ENCODE peak calls at places on chromosomes 4 and X, in seven cellular contexts. N is hepatocyte, I is brain microvascular endothelial cell, V is neural crest cell, L is DND-41, U is A549, J is progenitor cell of endocrine pancreas. K is an unnamed sample.

GRCh38 chrX:99820197-99820596 is 589.9 kb downstream of the PCDH19 start:
- DNase-seq in N (no peak), U (no peak), L (peak), J (no peak), I (no peak), V (no peak), K (no peak)

GRCh38 chr4:87882321-87882720 is 49.6 kb downstream of the MEPE start:
- DNase-seq in N (no peak), J (no peak), I (peak), V (no peak), L (no peak), U (no peak), K (no peak)

GRCh38 chr4:141636077-141636770 is at the start of gene IL15:
- DNase-seq in L (peak), V (peak), J (peak), I (peak), U (peak), N (peak), K (peak)

GRCh38 chr4:77159798-77160197 is 2.8 kb downstream of the CCNG2 start:
- DNase-seq in V (no peak), J (no peak), N (no peak), L (no peak), I (no peak), U (no peak), K (no peak)

GRCh38 chr4:138775890-138776289 is 239.7 kb upstream of the NOCT start:
- DNase-seq in L (no peak), V (no peak), U (no peak), I (no peak), J (no peak), N (peak), K (no peak)

GRCh38 chrX:23789386-23790146 is 6.6 kb downstream of the SAT1 start:
- DNase-seq in L (no peak), I (no peak), V (no peak), J (no peak), U (no peak), N (no peak), K (no peak)

GRCh38 chr4:91758487-91758886 is 545.3 kb upstream of the GRID2 start:
- DNase-seq in V (no peak), U (no peak), L (no peak), I (no peak), N (no peak), J (no peak), K (peak)

GRCh38 chr4:9765091-9765490 is 16.3 kb upstream of the DRD5 start:
- DNase-seq in N (peak), L (no peak), I (peak), U (no peak), J (no peak), V (peak), K (no peak)

GRCh38 chrX:153935326-153935851 is 552 bp upstream of the NAA10 start:
- DNase-seq in L (no peak), V (no peak), N (no peak), J (no peak), I (no peak), U (no peak), K (no peak)

GRCh38 chr4:10982305-10982704 is 297.7 kb upstream of the CLNK start:
- DNase-seq in J (no peak), U (no peak), L (no peak), N (no peak), V (no peak), I (no peak), K (no peak)

GRCh38 chr4:15729910-15730533 is 27.2 kb downstream of the BST1 start:
- DNase-seq in J (no peak), L (peak), V (no peak), I (peak), N (peak), U (peak), K (peak)

GRCh38 chr4:137650051-137650450 is 117.8 kb upstream of the PCDH18 start:
- DNase-seq in U (no peak), I (no peak), L (no peak), V (no peak), J (no peak), N (no peak), K (no peak)

GRCh38 chr4:145732416-145732815 is 52.5 kb downstream of the C4orf51 start:
- DNase-seq in N (no peak), J (no peak), I (no peak), L (no peak), V (no peak), U (no peak), K (no peak)

GRCh38 chr4:7161721-7162214 is 30.6 kb upstream of the SORCS2 start:
- DNase-seq in V (no peak), N (no peak), U (no peak), I (no peak), L (no peak), J (no peak), K (no peak)
- TF ChIP-seq CTCF in V (no peak), N (no peak), U (no peak), I (no peak), L (no peak), J (no peak), K (no peak)

GRCh38 chrX:3244203-3244743 is 102.2 kb downstream of the MXRA5 start:
- DNase-seq in U (no peak), L (no peak), J (no peak), V (no peak), N (peak), I (peak), K (peak)

GRCh38 chrX:3250946-3251345 is 95.5 kb downstream of the MXRA5 start:
- DNase-seq in L (no peak), V (no peak), U (no peak), J (no peak), I (peak), N (no peak), K (no peak)

DNA sequence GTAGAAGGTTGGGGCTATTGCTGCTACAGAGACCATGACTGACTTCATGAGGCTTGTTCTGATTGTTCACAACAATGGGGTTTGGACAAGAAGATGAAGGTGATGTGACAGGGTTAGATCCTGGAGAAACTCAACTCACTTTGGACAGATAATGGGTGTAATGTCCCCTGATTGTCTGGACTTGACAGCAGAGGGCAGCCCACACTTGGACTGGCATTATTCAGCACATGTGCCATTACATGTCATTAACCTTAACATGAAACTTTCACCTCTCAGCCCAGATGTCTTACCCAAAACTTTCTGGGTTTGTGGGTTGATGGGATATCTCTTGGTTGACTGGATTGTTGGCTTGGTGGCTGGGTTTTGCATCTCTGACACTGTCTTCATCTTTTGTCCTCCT is 101.5 kb downstream of the MXRA5 start:
- DNase-seq in V (no peak), U (no peak), J (no peak), L (no peak), N (no peak), I (no peak), K (peak)
- TF ChIP-seq CTCF in V (no peak), U (no peak), J (no peak), L (no peak), N (no peak), I (peak), K (no peak)

DNA sequence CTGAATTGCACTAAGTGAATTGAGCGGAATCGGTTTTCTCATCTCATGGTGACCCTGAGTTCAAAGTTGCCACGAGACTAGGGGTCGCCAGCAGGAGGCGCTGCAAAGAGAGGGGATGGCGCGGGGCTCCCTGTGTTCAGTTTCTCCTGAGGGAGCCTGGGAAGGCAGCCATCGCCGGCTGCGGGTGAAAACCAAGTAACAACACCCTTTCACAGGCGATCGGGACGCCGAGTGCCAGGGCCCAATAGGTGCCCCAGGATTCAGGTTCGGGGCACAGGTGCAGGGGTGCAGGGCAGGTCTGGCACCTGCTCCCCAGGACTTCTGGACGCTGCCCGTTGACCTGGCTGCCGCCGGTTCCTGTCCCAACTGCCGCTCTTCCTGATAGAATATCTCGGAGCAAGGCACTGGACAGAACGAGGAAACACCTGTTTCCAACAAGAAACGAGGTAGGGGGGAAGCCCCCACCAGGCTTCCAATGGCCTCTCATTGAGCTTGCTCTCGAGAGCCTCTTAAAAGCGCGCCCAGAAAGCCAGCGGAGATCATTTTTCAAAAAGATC is 1.1 kb upstream of the FGF16 start:
- DNase-seq in U (no peak), V (no peak), J (peak), L (no peak), I (no peak), N (peak), K (no peak)
- TF ChIP-seq CTCF in U (no peak), V (peak), J (peak), L (no peak), I (peak), N (peak), K (no peak)

DNA sequence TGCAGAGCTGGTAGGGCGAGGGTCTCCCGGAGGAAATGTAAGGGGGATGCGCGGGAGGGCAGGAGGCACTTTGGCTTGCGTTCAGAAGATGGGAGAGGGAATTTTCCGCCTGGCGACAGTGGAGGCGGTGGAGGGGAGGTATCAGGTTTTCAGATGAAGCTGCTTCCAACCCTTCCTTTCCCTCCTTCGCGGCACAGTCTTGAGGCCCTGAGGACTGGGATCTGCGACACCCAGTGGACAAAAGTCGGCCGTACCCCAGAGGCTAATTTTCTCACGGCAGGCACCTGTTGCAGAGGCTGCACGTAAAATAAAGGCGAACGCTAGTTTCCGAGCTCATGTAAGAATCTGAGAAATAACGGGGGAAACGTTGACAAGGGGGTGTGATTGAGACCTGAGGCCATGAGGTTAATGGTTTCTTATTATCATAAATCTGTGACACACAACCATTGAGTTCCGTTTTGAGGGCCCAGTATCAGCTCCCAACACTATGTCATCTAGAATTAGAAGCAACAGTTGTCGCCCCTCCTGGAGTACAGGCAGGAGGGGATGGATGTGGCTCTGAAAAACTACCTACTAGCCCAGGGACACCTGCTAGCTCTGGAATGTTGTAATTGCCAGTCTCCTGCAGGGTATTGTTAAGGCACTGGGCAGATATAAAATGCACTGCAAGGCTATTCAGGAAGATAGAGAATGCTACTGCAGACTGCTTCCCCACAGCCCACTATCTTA is 1.1 kb downstream of the ZCCHC18 start:
- DNase-seq in J (peak), U (peak), L (peak), V (peak), I (peak), N (peak), K (peak)
- TF ChIP-seq CTCF in J (peak), U (peak), L (peak), V (peak), I (peak), N (peak), K (peak)

GRCh38 chr4:169243808-169244207 is 26.9 kb downstream of the SH3RF1 start:
- DNase-seq in U (no peak), J (no peak), L (no peak), N (no peak), I (peak), V (no peak), K (no peak)
- TF ChIP-seq CTCF in U (no peak), J (no peak), L (no peak), N (no peak), I (no peak), V (no peak), K (no peak)

GRCh38 chrX:150768580-150769190 is 75.5 kb downstream of the MTMR1 start:
- DNase-seq in U (no peak), L (no peak), I (no peak), V (no peak), J (no peak), N (no peak), K (no peak)

GRCh38 chrX:150766351-150767044 is 73.3 kb downstream of the MTMR1 start:
- DNase-seq in L (no peak), N (no peak), J (no peak), U (no peak), V (no peak), I (no peak), K (no peak)

GRCh38 chrX:150767045-150767395 is 73.8 kb downstream of the MTMR1 start:
- DNase-seq in L (no peak), J (no peak), U (no peak), V (no peak), I (peak), N (no peak), K (no peak)

GRCh38 chrX:150768132-150768485 is 74.9 kb downstream of the MTMR1 start:
- DNase-seq in L (no peak), I (no peak), J (no peak), N (peak), U (no peak), V (no peak), K (no peak)

GRCh38 chrX:150767475-150768131 is 74.4 kb downstream of the MTMR1 start:
- DNase-seq in L (no peak), I (peak), N (peak), V (no peak), U (no peak), J (no peak), K (peak)
- TF ChIP-seq CTCF in L (no peak), I (no peak), N (no peak), V (no peak), U (no peak), J (no peak), K (no peak)

GRCh38 chr4:74223098-74223497 is 65.2 kb downstream of the MTHFD2L start:
- DNase-seq in L (no peak), J (no peak), V (no peak), U (no peak), I (no peak), N (no peak), K (no peak)

GRCh38 chr4:74223801-74224200 is 65.9 kb downstream of the MTHFD2L start:
- DNase-seq in J (no peak), L (no peak), N (no peak), U (no peak), I (no peak), V (no peak), K (peak)

GRCh38 chr4:74230902-74231499 is 73.1 kb downstream of the MTHFD2L start:
- DNase-seq in L (no peak), U (peak), V (no peak), I (peak), J (no peak), N (no peak), K (peak)

GRCh38 chr4:74228691-74229640 is 71.0 kb downstream of the MTHFD2L start:
- DNase-seq in V (peak), I (peak), L (peak), N (peak), U (peak), J (peak), K (peak)
- TF ChIP-seq CTCF in V (peak), I (peak), L (peak), N (peak), U (peak), J (peak), K (peak)